ENCODE peak calls at places on chromosomes 5 and 9, in six cellular contexts. U is K562, H is GM12891, E is GM12878, J is HepG2, R is H1. X is an unnamed sample.

GRCh38 chr9:92668746-92669526 is 995 bp downstream of the IPPK start:
- DNase-seq in U (peak), H (no peak), E (no peak), J (peak), R (no peak), X (no peak)

GRCh38 chr9:116453785-116454184 is 233.3 kb upstream of the TRIM32 start:
- DNase-seq in U (no peak), H (no peak), E (no peak), J (peak), R (no peak), X (no peak)

GRCh38 chr5:154858972-154859950 is 834 bp downstream of the CNOT8 start:
- DNase-seq in U (no peak), H (no peak), E (no peak), J (no peak), R (no peak), X (no peak)

GRCh38 chr9:98924971-98925820 is 18.5 kb upstream of the COL15A1 start:
- DNase-seq in U (no peak), H (no peak), E (no peak), J (no peak), R (no peak), X (no peak)

GRCh38 chr9:83620841-83621636 is 1.9 kb upstream of the IDNK start:
- DNase-seq in U (peak), H (no peak), E (no peak), J (peak), R (peak), X (no peak)

GRCh38 chr9:97046228-97046627 is 7.3 kb upstream of the CTSV start:
- DNase-seq in U (no peak), H (no peak), E (no peak), J (peak), R (peak), X (no peak)

GRCh38 chr9:134205636-134206316 is 41.4 kb upstream of the RNU6ATAC start:
- DNase-seq in U (peak), H (no peak), E (no peak), J (no peak), R (no peak), X (no peak)

GRCh38 chr5:53386341-53386740 is 94.1 kb upstream of the FST start:
- DNase-seq in U (no peak), H (no peak), E (no peak), J (no peak), R (no peak), X (no peak)

GRCh38 chr5:79720096-79720495 is 30.5 kb downstream of the CMYA5 start:
- DNase-seq in U (no peak), H (no peak), E (no peak), J (no peak), R (no peak), X (no peak)

GRCh38 chr9:71783120-71783523 is 14.8 kb upstream of the CEMIP2 start:
- DNase-seq in U (peak), H (no peak), E (no peak), J (peak), R (no peak), X (no peak)

GRCh38 chr5:15008911-15009310 is 137.3 kb upstream of the ANKH start:
- DNase-seq in U (no peak), H (no peak), E (no peak), J (peak), R (no peak), X (no peak)

GRCh38 chr5:122156724-122157325 is 27.5 kb downstream of the ZNF474 start:
- DNase-seq in U (peak), H (no peak), E (no peak), J (peak), R (no peak), X (no peak)

GRCh38 chr5:122153774-122154173 is 24.4 kb downstream of the ZNF474 start:
- DNase-seq in U (no peak), H (no peak), E (no peak), J (no peak), R (no peak), X (no peak)

GRCh38 chr5:122154491-122154890 is 25.1 kb downstream of the ZNF474 start:
- DNase-seq in U (no peak), H (no peak), E (no peak), J (no peak), R (no peak), X (no peak)

GRCh38 chr5:122153230-122153629 is 23.9 kb downstream of the ZNF474 start:
- DNase-seq in U (no peak), H (no peak), E (no peak), J (no peak), R (no peak), X (no peak)

DNA sequence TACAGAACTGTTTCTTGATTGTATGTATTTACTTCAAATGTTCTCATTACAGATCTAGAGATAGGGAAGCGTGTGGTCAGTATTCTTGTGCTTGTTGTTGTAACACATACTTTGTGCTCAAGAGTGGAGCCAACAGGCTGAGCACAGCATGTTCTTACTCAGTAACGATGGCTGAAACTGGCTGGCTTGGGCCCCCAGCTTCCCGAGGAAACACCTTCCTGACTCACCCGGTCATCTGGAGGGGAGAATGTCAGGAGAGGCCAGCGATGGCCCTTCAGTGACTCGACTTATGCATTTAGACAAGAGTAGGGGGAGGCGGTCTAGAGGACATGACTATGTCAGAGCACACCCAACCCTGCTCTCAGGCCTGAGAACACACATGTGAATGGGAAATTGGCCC is 25.6 kb downstream of the ZNF474 start:
- DNase-seq in U (peak), H (no peak), E (no peak), J (no peak), R (no peak), X (no peak)
- TF ChIP-seq TAF1 in U (no peak), H (no peak), E (no peak), J (no peak), R (no peak), X (no peak)

DNA sequence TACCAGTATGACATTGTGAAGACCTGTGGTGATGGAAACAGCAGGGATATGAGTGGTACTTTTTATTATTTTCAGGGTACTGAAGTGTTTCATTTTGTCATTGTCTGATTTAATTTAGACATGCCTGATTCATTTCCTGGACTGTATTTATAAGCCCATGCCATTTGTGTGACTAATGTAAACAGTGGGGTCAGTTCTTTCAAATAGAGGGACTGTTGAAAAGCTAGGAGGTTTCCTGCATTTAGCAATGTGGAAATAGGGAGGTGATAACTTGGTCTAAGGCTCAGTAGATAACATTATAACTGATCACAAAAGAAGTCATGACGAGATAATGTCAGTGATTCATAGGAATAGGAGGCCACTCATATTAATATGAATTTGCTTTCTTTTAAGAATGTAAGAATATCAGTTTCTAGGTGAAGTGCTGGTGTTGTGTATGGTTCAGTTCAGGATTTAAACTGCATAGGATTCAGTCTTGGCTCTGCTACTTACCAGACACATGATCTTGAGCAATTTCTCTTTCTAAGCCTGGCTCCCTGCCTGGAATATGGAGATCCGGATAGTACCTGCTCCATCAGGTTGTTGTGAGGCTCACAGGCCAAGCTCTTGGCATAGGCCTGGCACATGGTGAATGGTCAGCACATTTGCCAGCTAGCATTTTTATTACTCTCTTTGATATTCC is 7.5 kb downstream of the RASGRF2 start:
- DNase-seq in U (no peak), H (no peak), E (no peak), J (peak), R (no peak), X (no peak)
- TF ChIP-seq POLR2AphosphoS5 in U (no peak), H (no peak), E (no peak), J (no peak), R (no peak), X (no peak)

GRCh38 chr9:36258170-36258988 is at the start of gene GNE:
- DNase-seq in U (peak), H (peak), E (peak), J (peak), R (peak), X (peak)
- TF ChIP-seq POLR2A in U (peak), H (peak), E (peak), J (peak), R (peak), X (peak)

GRCh38 chr5:158801286-158801685 is 298.4 kb downstream of the EBF1 start:
- DNase-seq in U (no peak), H (no peak), E (no peak), J (no peak), R (no peak), X (no peak)

GRCh38 chr5:158809310-158809709 is 290.4 kb downstream of the EBF1 start:
- DNase-seq in U (no peak), H (no peak), E (no peak), J (no peak), R (no peak), X (no peak)

GRCh38 chr5:158807947-158808346 is 291.8 kb downstream of the EBF1 start:
- DNase-seq in U (no peak), H (no peak), E (no peak), J (no peak), R (no peak), X (no peak)

GRCh38 chr5:158802941-158803341 is 296.8 kb downstream of the EBF1 start:
- DNase-seq in U (no peak), H (no peak), E (no peak), J (no peak), R (no peak), X (no peak)

GRCh38 chr5:158805195-158805594 is 294.5 kb downstream of the EBF1 start:
- DNase-seq in U (no peak), H (no peak), E (no peak), J (no peak), R (no peak), X (no peak)
- TF ChIP-seq TAF1 in U (no peak), H (no peak), E (no peak), J (no peak), R (no peak), X (no peak)

GRCh38 chr5:115720888-115721287 is 95.1 kb upstream of the TMED7 start:
- DNase-seq in U (no peak), H (no peak), E (no peak), J (no peak), R (no peak), X (no peak)
- TF ChIP-seq POLR2AphosphoS5 in U (no peak), H (no peak), E (no peak), J (no peak), R (no peak), X (no peak)

GRCh38 chr9:14245901-14246525 is 67.9 kb downstream of the NFIB start:
- DNase-seq in U (no peak), H (no peak), E (no peak), J (no peak), R (no peak), X (no peak)
- TF ChIP-seq POLR2A in U (no peak), H (no peak), E (no peak), J (no peak), R (no peak), X (no peak)

GRCh38 chr5:68115584-68115983 is 100.0 kb upstream of the PIK3R1 start:
- DNase-seq in U (no peak), H (no peak), E (no peak), J (no peak), R (no peak), X (no peak)

GRCh38 chr5:68112658-68113057 is 102.9 kb upstream of the PIK3R1 start:
- DNase-seq in U (no peak), H (no peak), E (no peak), J (no peak), R (no peak), X (no peak)

GRCh38 chr5:68114641-68115040 is 100.9 kb upstream of the PIK3R1 start:
- DNase-seq in U (no peak), H (no peak), E (no peak), J (no peak), R (no peak), X (no peak)

GRCh38 chr5:68110894-68111293 is 104.7 kb upstream of the PIK3R1 start:
- DNase-seq in U (no peak), H (no peak), E (no peak), J (no peak), R (no peak), X (no peak)

DNA sequence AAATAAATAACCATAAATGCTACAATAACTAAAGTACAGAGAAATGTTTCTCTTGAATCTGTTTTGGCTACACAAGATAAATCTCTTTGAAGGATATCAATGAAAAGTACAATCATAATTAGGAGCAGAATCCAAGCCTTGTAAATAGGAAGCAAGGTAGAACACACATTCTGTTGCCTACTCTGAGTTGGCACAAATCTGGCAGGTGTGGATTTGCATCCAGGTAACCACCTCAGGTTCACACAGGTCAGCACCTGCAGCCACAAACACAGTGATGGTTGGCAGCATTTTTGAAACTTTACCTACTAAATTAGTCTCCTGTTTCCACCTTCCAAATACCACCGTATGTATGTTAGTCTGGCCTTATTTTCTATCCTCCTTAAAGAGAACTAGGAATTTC is 105.3 kb upstream of the PIK3R1 start:
- DNase-seq in U (no peak), H (no peak), E (no peak), J (no peak), R (no peak), X (no peak)
- TF ChIP-seq TAF1 in U (no peak), H (no peak), E (no peak), J (no peak), R (no peak), X (no peak)

GRCh38 chr5:96763012-96763411 is 44.7 kb downstream of the ERAP1 start:
- DNase-seq in U (no peak), H (no peak), E (no peak), J (no peak), R (no peak), X (no peak)
- TF ChIP-seq POLR2AphosphoS5 in U (no peak), H (no peak), E (no peak), J (no peak), R (no peak), X (no peak)

GRCh38 chr5:446864-447263 is 3.9 kb downstream of the EXOC3 start:
- DNase-seq in U (peak), H (no peak), E (no peak), J (peak), R (no peak), X (no peak)
- TF ChIP-seq POLR2A in U (no peak), H (no peak), E (no peak), J (no peak), R (no peak), X (no peak)

GRCh38 chr9:78694950-78695349 is 398.0 kb downstream of the PSAT1 start:
- DNase-seq in U (no peak), H (no peak), E (no peak), J (no peak), R (no peak), X (no peak)
- TF ChIP-seq TAF1 in U (no peak), H (no peak), E (no peak), J (no peak), R (no peak), X (no peak)